ENCODE peak calls at places on chromosome 13, in five cellular contexts. K is GM23338, N is H9, S is MM.1S, I is PC-9. V is an unnamed sample.

GRCh38 chr13:49246850-49247721 is 639 bp upstream of the CDADC1 start:
- DNase-seq in N (no peak), K (no peak), S (no peak), I (no peak), V (no peak)

GRCh38 chr13:113573065-113573464 is 11.5 kb upstream of the TFDP1 start:
- DNase-seq in S (no peak), K (no peak), I (no peak), N (no peak), V (no peak)

GRCh38 chr13:50129923-50130685 is 114.9 kb downstream of the KCNRG start:
- DNase-seq in S (no peak), I (peak; percentile 30), K (peak; percentile 73), N (peak; percentile 64), V (no peak)

GRCh38 chr13:42137856-42138537 is 89.5 kb downstream of the DGKH start:
- DNase-seq in I (no peak), S (no peak), K (no peak), N (no peak), V (peak; percentile 32)

GRCh38 chr13:111943229-111943795 is 123.6 kb upstream of the SOX1 start:
- DNase-seq in I (no peak), S (no peak), N (peak; percentile 16), K (no peak), V (no peak)

GRCh38 chr13:36088001-36088400 is 43.2 kb downstream of the DCLK1 start:
- DNase-seq in N (no peak), I (peak; percentile 1), K (no peak), S (no peak), V (no peak)

GRCh38 chr13:22812793-22813192 is 368.0 kb upstream of the SGCG start:
- DNase-seq in N (no peak), I (no peak), K (no peak), S (no peak), V (no peak)

GRCh38 chr13:21048901-21049655 is 12.3 kb downstream of the LATS2 start:
- DNase-seq in K (peak; percentile 85), I (no peak), N (no peak), S (no peak), V (no peak)

GRCh38 chr13:102846261-102847015 is 606 bp downstream of the ERCC5 start:
- DNase-seq in K (peak; percentile 36), S (peak; percentile 45), I (peak; percentile 15), N (peak; percentile 37), V (peak; percentile 18)

GRCh38 chr13:49063526-49063925 is 87.8 kb downstream of the FNDC3A start:
- DNase-seq in K (no peak), S (no peak), N (no peak), I (peak; percentile 36), V (no peak)

GRCh38 chr13:111939285-111940278 is 127.4 kb upstream of the SOX1 start:
- DNase-seq in N (peak; percentile 27), S (no peak), K (no peak), I (no peak), V (no peak)

GRCh38 chr13:30526612-30527217 is 61.0 kb upstream of the HMGB1 start:
- DNase-seq in N (peak; percentile 35), I (no peak), S (no peak), K (peak; percentile 26), V (no peak)

GRCh38 chr13:98363326-98363725 is 186.3 kb upstream of the RNF113B start:
- DNase-seq in N (no peak), S (no peak), K (peak; percentile 37), I (no peak), V (no peak)

GRCh38 chr13:30873519-30873918 is 32.6 kb upstream of the MEDAG start:
- DNase-seq in S (no peak), N (no peak), K (no peak), I (no peak), V (no peak)

GRCh38 chr13:76882431-76882830 is 3.8 kb downstream of the KCTD12 start:
- DNase-seq in S (peak; percentile 25), N (no peak), K (no peak), I (no peak), V (peak; percentile 23)

DNA sequence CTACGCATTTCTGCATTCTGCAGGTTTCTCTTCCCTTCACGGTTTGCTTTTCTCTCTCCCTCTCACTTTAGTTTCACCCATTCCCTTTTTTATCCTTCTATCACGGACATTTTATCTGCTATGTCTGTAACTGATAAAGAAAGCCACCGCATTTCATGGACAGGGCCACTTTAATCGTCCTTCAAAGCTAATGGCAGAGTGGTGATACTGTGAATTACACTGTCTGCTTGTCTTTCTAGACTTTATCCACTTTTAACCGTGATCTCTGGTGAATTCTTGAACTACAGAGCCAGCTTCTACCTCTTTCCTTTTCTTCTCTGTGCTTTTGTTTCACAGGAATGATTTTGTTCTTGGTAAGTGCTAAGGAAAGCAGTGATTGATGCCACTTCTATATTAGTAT is 760.4 kb downstream of the PCDH9 start:
- DNase-seq in S (no peak), K (no peak), I (no peak), N (no peak), V (no peak)
- H2AFZ ChIP-seq in S (no peak overlapping the region), K (no peak overlapping the region), I (no peak overlapping the region), N (no peak overlapping the region), V (peak overlapping the region; percentile 42)

GRCh38 chr13:73849292-73849691 is 284.9 kb downstream of the KLF12 start:
- DNase-seq in K (peak; percentile 86), I (peak; percentile 11), S (peak; percentile 21), N (peak; percentile 64), V (peak; percentile 31)
- TF ChIP-seq CTCF in K (peak; percentile 63), I (peak; percentile 49), S (peak; percentile 37), N (peak; percentile 70), V (peak; percentile 43)

DNA sequence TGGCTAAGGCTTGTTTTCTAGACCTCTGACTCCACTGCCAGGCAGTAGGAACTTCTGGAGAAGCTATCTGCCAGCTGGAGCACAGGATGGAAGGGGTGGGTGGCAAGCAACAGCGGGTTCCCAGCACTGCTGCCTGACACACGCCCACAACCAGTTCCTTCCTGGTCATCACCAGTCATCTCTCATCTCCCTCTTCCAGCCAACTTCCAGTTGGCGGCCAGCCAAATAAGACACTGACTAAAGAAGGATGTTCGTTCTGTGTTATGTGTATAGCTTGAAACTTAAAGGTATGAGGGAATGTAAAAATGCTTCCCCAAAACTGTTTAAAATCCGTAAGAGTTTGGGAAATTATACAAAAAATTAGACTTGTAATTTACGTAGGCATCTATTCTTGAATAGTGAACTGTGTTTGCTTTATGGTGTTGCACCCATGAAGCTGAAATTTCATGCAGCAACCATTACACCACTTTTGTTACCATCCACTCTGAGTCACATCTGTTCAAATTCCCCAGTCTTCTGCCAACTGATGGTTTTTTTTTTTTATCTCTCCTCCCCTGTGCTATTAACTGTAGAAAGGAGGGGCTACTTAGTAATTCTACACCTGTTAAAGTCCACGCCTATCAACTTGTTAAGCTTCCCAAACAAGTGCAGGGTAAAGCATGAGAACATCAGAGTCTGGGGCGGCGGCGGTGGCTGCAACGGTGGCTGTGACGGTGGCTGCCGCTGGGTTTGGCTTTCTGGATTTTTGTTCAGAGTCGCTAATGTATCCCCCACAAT is 86.2 kb upstream of the FRY start:
- DNase-seq in S (no peak), I (peak; percentile 61), N (peak; percentile 39), K (peak; percentile 66), V (peak; percentile 65)
- H2AFZ ChIP-seq in S (no peak overlapping the region), I (peak overlapping the region; percentile 48), N (no peak overlapping the region), K (no peak overlapping the region), V (no peak overlapping the region)

DNA sequence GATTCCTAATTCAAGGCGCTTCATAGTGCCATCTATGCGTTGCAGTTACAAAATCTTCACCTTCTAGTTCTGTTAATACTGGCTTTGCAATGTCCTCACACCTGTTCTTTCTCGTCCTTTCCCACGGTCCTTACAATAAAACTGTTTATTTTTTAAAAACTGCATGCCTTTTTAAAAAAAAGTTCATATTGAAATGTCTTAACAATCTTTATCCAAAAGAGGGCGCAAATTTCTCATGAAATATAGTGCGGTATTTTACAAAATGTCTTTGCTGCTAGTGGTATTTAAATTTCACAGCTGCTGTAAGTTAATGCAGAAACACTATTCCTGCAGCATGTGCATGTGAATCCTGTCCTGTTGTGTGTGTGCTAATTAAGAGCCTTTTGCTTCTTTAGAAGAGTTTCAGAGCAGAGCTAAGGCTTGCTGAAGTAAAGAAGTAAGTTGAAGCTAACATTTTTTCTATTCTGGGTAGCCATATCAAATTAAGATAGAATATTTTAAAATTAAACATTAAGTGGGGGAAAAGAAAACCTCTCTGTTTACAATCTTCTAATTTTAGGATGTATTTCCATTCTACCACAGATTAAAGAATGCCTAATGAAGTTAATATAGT is 15.8 kb upstream of the CLDN10 start:
- DNase-seq in K (peak; percentile 45), S (peak; percentile 59), I (no peak), N (no peak), V (no peak)
- TF ChIP-seq CTCF in K (no peak), S (peak; percentile 60), I (peak; percentile 62), N (peak; percentile 59), V (peak; percentile 50)

GRCh38 chr13:94968040-94968756 is 255.9 kb upstream of the SOX21 start:
- DNase-seq in I (no peak), S (no peak), N (peak; percentile 75), K (peak; percentile 83), V (no peak)

GRCh38 chr13:94966380-94966779 is 254.0 kb upstream of the SOX21 start:
- DNase-seq in K (no peak), N (no peak), S (no peak), I (no peak), V (no peak)

GRCh38 chr13:94972262-94972661 is 259.9 kb upstream of the SOX21 start:
- DNase-seq in I (no peak), K (no peak), S (no peak), N (no peak), V (no peak)

GRCh38 chr13:94967183-94968039 is 255.1 kb upstream of the SOX21 start:
- DNase-seq in I (no peak), K (peak; percentile 74), N (peak; percentile 62), S (peak; percentile 25), V (no peak)

GRCh38 chr13:94968757-94969086 is 256.4 kb upstream of the SOX21 start:
- DNase-seq in S (no peak), K (no peak), N (no peak), I (no peak), V (no peak)
- H2AFZ ChIP-seq in S (no peak overlapping the region), K (peak overlapping the region; percentile 94), N (peak overlapping the region; percentile 79), I (no peak overlapping the region), V (peak overlapping the region; percentile 83)

V was measured in astrocyte.